ENCODE peak calls at places on chromosomes 7 and 10, in four cellular contexts. One of them, this sample, is unnamed.

GRCh38 chr10:28875535-28876208 is 198.4 kb downstream of the BAMBI start:
- DNase-seq in AG10803: no peak
- DNase-seq in nephron progenitor cell: peak; percentile 19
- DNase-seq in esophagus muscularis mucosa: no peak
- DNase-seq in this sample: no peak

GRCh38 chr10:106571216-106571954 is 593.1 kb downstream of the SORCS1 start:
- DNase-seq in nephron progenitor cell: no peak
- DNase-seq in esophagus muscularis mucosa: no peak
- DNase-seq in AG10803: peak; percentile 53
- DNase-seq in this sample: no peak

GRCh38 chr10:101646369-101646768 is 48.6 kb downstream of the FBXW4 start:
- DNase-seq in AG10803: no peak
- DNase-seq in esophagus muscularis mucosa: no peak
- DNase-seq in nephron progenitor cell: no peak
- DNase-seq in this sample: no peak

GRCh38 chr10:118330295-118331076 is 11.6 kb downstream of the FAM204A start:
- DNase-seq in esophagus muscularis mucosa: no peak
- DNase-seq in nephron progenitor cell: no peak
- DNase-seq in AG10803: no peak
- DNase-seq in this sample: no peak

GRCh38 chr7:602341-603141 is 82.9 kb upstream of the PDGFA start:
- DNase-seq in nephron progenitor cell: no peak
- DNase-seq in AG10803: no peak
- DNase-seq in esophagus muscularis mucosa: no peak
- DNase-seq in this sample: no peak

GRCh38 chr7:155001756-155002410 is 1.0 kb downstream of the PAXIP1 start:
- DNase-seq in AG10803: peak; percentile 3
- DNase-seq in esophagus muscularis mucosa: no peak
- DNase-seq in nephron progenitor cell: no peak
- DNase-seq in this sample: no peak

GRCh38 chr7:95871078-95871848 is 98.9 kb downstream of the DYNC1I1 start:
- DNase-seq in nephron progenitor cell: peak; percentile 34
- DNase-seq in esophagus muscularis mucosa: no peak
- DNase-seq in AG10803: peak; percentile 61
- DNase-seq in this sample: no peak

GRCh38 chr7:46210467-46210866 is 289.4 kb upstream of the IGFBP3 start:
- DNase-seq in nephron progenitor cell: no peak
- DNase-seq in AG10803: peak; percentile 70
- DNase-seq in esophagus muscularis mucosa: peak; percentile 60
- DNase-seq in this sample: no peak

GRCh38 chr7:25260862-25261454 is 32.7 kb upstream of the NPVF start:
- DNase-seq in nephron progenitor cell: no peak
- DNase-seq in AG10803: peak; percentile 64
- DNase-seq in esophagus muscularis mucosa: no peak
- DNase-seq in this sample: no peak

GRCh38 chr10:80170026-80170425 is 35.3 kb downstream of the ANXA11 start:
- DNase-seq in AG10803: no peak
- DNase-seq in esophagus muscularis mucosa: no peak
- DNase-seq in nephron progenitor cell: no peak
- DNase-seq in this sample: no peak

GRCh38 chr7:124032369-124033092 is at the start of gene TMEM229A:
- DNase-seq in esophagus muscularis mucosa: no peak
- DNase-seq in nephron progenitor cell: peak; percentile 74
- DNase-seq in AG10803: peak; percentile 14
- DNase-seq in this sample: peak; percentile 86

GRCh38 chr7:517848-518629 is 1.6 kb downstream of the PDGFA start:
- DNase-seq in nephron progenitor cell: peak; percentile 63
- DNase-seq in AG10803: peak; percentile 79
- DNase-seq in esophagus muscularis mucosa: peak; percentile 94
- DNase-seq in this sample: no peak

GRCh38 chr7:35596061-35596460 is 98.9 kb downstream of the HERPUD2 start:
- DNase-seq in esophagus muscularis mucosa: no peak
- DNase-seq in nephron progenitor cell: no peak
- DNase-seq in AG10803: peak; percentile 25
- DNase-seq in this sample: no peak

GRCh38 chr7:128796325-128796724 is 4.6 kb downstream of the CCDC136 start:
- DNase-seq in esophagus muscularis mucosa: no peak
- DNase-seq in nephron progenitor cell: no peak
- DNase-seq in AG10803: peak; percentile 73
- DNase-seq in this sample: no peak

GRCh38 chr10:30435068-30435422 is 1.1 kb downstream of the MAP3K8 start:
- DNase-seq in esophagus muscularis mucosa: no peak
- DNase-seq in nephron progenitor cell: no peak
- DNase-seq in AG10803: peak; percentile 67
- DNase-seq in this sample: peak; percentile 59

GRCh38 chr10:52170776-52171175 is 143.3 kb upstream of the DKK1 start:
- DNase-seq in nephron progenitor cell: no peak
- DNase-seq in esophagus muscularis mucosa: no peak
- DNase-seq in AG10803: no peak
- DNase-seq in this sample: no peak

GRCh38 chr7:30647589-30647988 is 34.7 kb downstream of the CRHR2 start:
- DNase-seq in nephron progenitor cell: no peak
- DNase-seq in AG10803: no peak
- DNase-seq in esophagus muscularis mucosa: no peak
- DNase-seq in this sample: no peak

GRCh38 chr7:49255061-49255460 is 330.7 kb downstream of the CDC14C start:
- DNase-seq in esophagus muscularis mucosa: no peak
- DNase-seq in nephron progenitor cell: no peak
- DNase-seq in AG10803: peak; percentile 3
- DNase-seq in this sample: no peak

GRCh38 chr10:87677595-87677994 is 17.9 kb downstream of the PAPSS2 start:
- DNase-seq in AG10803: no peak
- DNase-seq in nephron progenitor cell: no peak
- DNase-seq in esophagus muscularis mucosa: no peak
- DNase-seq in this sample: no peak

GRCh38 chr7:43873300-43873699 is 4.0 kb upstream of the MRPS24 start:
- DNase-seq in esophagus muscularis mucosa: no peak
- DNase-seq in AG10803: peak; percentile 86
- DNase-seq in nephron progenitor cell: no peak
- DNase-seq in this sample: no peak

GRCh38 chr7:99514050-99514449 is 9.6 kb downstream of the ZKSCAN5 start:
- DNase-seq in esophagus muscularis mucosa: no peak
- DNase-seq in nephron progenitor cell: no peak
- DNase-seq in AG10803: peak; percentile 40
- DNase-seq in this sample: no peak

GRCh38 chr10:71782917-71783490 is 9.7 kb upstream of the VSIR start:
- DNase-seq in esophagus muscularis mucosa: no peak
- DNase-seq in nephron progenitor cell: no peak
- DNase-seq in AG10803: no peak
- DNase-seq in this sample: no peak

GRCh38 chr7:32212321-32212720 is 142.1 kb upstream of the PDE1C start:
- DNase-seq in esophagus muscularis mucosa: peak; percentile 45
- DNase-seq in nephron progenitor cell: no peak
- DNase-seq in AG10803: no peak
- DNase-seq in this sample: no peak

GRCh38 chr7:100837099-100837836 is 9.9 kb upstream of the EPHB4 start:
- DNase-seq in nephron progenitor cell: peak; percentile 84
- DNase-seq in AG10803: peak; percentile 90
- DNase-seq in esophagus muscularis mucosa: peak; percentile 98
- DNase-seq in this sample: peak; percentile 95

GRCh38 chr10:60496181-60496580 is 106.5 kb upstream of the ANK3 start:
- DNase-seq in esophagus muscularis mucosa: no peak
- DNase-seq in AG10803: no peak
- DNase-seq in nephron progenitor cell: no peak
- DNase-seq in this sample: no peak

DNA sequence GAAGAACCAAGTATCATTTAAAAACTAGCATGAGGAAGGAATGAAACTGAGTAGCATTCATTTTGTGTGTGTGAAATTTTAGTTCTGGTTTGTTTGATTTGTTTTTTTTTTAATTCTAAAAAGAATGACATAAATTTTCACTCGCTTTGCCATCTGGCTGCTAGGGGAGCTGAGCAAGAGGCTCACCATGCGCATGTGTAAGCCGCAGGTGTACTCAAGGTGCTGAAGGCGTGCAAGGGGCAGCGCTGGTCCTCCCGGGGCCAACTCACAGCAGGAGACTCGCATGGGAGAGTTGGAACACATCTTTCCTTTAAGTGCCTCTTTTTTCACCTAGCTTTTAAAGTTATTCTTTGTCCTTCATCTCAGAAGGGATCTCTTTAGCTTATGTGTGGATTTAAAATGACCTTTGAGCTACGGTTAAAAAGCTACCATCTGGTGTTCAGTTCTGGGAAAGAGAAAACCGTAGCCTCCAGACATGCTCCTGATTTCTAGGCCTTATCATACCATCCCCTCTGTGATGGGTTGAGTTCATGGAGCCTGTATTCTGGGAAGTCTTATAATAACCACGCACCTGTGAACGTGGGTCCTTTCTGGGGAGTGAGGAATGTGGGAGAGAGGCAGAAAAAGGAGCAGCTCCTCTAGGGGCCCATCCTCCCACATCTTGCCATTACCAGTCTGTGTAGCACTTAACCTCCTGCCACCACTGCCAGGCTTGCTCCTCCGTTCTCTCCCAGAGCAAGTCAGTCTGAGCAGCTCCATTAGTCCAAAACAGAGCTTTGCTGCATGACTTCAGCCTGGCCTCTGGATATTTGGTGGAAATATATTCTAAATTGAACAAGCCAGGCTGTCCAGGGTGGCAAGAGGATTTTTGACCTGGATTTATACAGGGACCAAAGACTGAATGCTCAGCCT is 61.9 kb downstream of the KLHDC10 start:
- DNase-seq in nephron progenitor cell: no peak
- DNase-seq in esophagus muscularis mucosa: no peak
- DNase-seq in AG10803: no peak
- DNase-seq in this sample: no peak
- TF ChIP-seq CTCF in nephron progenitor cell: no peak
- TF ChIP-seq CTCF in esophagus muscularis mucosa: no peak
- TF ChIP-seq CTCF in AG10803: no peak
- TF ChIP-seq CTCF in this sample: no peak

GRCh38 chr7:41691286-41691966 is 11.5 kb downstream of the INHBA start:
- DNase-seq in nephron progenitor cell: no peak
- DNase-seq in esophagus muscularis mucosa: no peak
- DNase-seq in AG10803: no peak
- DNase-seq in this sample: no peak

GRCh38 chr7:41695661-41696322 is 7.1 kb downstream of the INHBA start:
- DNase-seq in AG10803: peak; percentile 71
- DNase-seq in esophagus muscularis mucosa: peak; percentile 68
- DNase-seq in nephron progenitor cell: no peak
- DNase-seq in this sample: no peak

GRCh38 chr7:41694490-41694889 is 8.4 kb downstream of the INHBA start:
- DNase-seq in nephron progenitor cell: no peak
- DNase-seq in esophagus muscularis mucosa: peak; percentile 39
- DNase-seq in AG10803: no peak
- DNase-seq in this sample: no peak

GRCh38 chr7:41696323-41696916 is 6.5 kb downstream of the INHBA start:
- DNase-seq in AG10803: peak; percentile 75
- DNase-seq in nephron progenitor cell: peak; percentile 77
- DNase-seq in esophagus muscularis mucosa: peak; percentile 64
- DNase-seq in this sample: peak; percentile 89

DNA sequence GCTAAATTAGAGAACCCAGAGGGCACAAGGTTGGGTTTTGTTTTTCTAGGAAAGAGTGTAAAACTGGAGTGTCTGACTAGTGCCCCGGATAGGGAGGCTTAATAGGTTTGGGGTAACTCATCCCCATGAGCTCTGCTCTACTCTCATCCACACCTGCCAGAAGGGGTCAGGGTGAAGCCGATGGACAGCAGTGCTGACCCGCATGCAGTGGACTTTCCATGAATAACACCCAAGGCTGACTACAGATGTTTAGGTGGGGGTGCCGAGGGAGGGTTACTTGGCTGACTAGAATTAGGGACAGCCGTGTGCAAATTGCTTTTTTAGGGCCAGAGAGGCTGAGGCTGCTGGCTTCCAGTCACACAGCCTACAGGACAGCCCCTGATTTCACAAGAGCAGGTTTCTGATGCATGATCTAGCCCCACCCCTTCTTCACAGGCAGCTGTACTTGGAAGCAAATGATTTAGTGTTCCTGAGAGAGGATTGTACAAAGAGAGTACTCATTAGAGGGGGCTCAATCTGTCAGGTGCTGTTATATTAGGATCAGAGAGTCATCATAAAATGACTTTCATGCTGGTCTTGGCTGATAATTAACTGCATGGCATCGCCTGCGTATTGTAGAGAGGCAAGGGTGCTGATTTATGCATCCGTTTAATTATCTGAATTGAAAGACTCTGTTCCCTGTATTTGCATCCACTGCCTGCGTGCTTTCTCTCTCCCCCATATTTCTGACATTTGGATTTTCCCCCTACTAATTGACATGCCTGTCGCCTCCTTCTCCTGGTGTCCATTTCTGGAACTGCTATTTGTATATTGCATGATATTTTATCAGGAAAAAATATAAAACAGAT is 9.5 kb downstream of the INHBA start:
- DNase-seq in AG10803: no peak
- DNase-seq in nephron progenitor cell: no peak
- DNase-seq in esophagus muscularis mucosa: no peak
- DNase-seq in this sample: no peak
- TF ChIP-seq CTCF in AG10803: peak; percentile 50
- TF ChIP-seq CTCF in nephron progenitor cell: peak; percentile 32
- TF ChIP-seq CTCF in esophagus muscularis mucosa: no peak
- TF ChIP-seq CTCF in this sample: peak; percentile 54

DNA sequence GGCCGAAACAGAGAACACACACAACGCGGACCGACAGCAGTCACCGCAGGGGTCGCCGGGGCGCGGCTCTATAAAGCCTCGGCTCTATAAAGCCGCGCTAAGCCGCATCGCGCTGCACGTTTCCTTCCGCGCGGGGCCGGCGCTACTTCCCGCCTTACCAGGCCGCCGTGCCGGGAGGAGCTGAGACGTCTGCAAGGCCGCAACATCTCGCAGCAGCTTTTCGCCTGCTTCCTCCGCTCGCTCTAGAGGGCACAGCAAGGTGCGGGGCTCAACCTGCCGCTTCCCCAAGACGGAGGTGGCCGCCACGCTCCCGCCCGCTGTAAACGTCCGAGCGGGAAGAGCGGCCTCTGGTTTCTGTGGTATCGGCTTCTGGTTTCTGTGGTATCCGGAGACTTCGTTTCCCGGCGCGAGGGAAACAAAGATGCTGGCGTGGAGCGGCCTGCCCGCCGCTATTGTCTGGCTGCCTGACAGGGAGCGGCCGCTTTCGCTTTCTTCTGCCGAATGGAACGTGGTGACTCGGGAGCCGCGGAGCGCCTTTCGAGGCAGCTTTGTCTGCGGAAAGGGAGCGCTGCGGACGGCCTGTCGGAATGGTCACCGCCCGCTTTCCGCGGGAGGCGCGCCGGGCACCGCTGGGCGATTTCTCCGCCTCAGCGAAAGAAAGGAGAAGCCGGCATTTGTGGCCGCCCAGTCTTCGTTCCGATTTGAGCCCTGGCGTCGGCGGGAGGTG is 91.8 kb downstream of the SPAG6 start:
- DNase-seq in AG10803: peak; percentile 95
- DNase-seq in nephron progenitor cell: peak; percentile 86
- DNase-seq in esophagus muscularis mucosa: peak; percentile 97
- DNase-seq in this sample: peak; percentile 93
- TF ChIP-seq CTCF in AG10803: no peak
- TF ChIP-seq CTCF in nephron progenitor cell: no peak
- TF ChIP-seq CTCF in esophagus muscularis mucosa: no peak
- TF ChIP-seq CTCF in this sample: no peak

DNA sequence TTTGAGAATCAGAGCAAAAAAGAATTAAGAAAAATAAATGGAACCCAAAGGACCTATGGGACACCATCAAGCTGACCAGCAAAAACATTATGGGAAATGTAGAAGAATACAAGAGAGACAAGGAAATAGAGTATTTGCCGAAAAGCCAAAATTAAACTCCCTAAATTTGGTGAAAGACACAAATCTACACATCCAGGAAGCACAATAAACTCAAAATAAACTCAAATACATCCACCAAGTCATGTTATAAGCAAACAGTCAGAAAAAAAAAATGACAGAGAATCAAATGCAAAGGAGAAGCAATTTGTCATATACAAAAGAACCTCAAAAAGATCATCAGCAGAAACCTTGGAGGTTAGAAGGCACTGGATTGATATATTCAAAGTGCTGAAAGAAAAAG is 105.4 kb downstream of the ZNF33B start:
- DNase-seq in AG10803: no peak
- DNase-seq in nephron progenitor cell: no peak
- DNase-seq in esophagus muscularis mucosa: no peak
- DNase-seq in this sample: no peak
- TF ChIP-seq CTCF in AG10803: no peak
- TF ChIP-seq CTCF in nephron progenitor cell: no peak
- TF ChIP-seq CTCF in esophagus muscularis mucosa: no peak
- TF ChIP-seq CTCF in this sample: no peak